ENCODE peak calls at places on chromosomes 4 and X, in ten cellular contexts. J is sigmoid colon, I is stomach, D is body of pancreas, A is tibial nerve, U is esophagus squamous epithelium, P is GM12878, Y is Peyer's patch, W is spleen, F is IMR-90. V is an unnamed sample.

GRCh38 chrX:95629737-95630136 is 1054.9 kb upstream of the DIAPH2 start:
- DNase-seq in D (no peak), U (no peak), J (no peak), Y (no peak), I (no peak), P (no peak), W (no peak), F (no peak), A (no peak), V (no peak)

GRCh38 chr4:123106741-123107140 is 184.3 kb upstream of the NUDT6 start:
- DNase-seq in W (peak; percentile 66), A (no peak), P (no peak), D (no peak), U (no peak), F (no peak), Y (no peak), J (no peak), I (no peak), V (no peak)

GRCh38 chrX:10773318-10773717 is 152.9 kb upstream of the MID1 start:
- DNase-seq in A (no peak), I (no peak), Y (no peak), U (no peak), W (no peak), P (no peak), F (no peak), D (no peak), J (no peak), V (no peak)

GRCh38 chr4:138555584-138555983 is 313.4 kb upstream of the SLC7A11 start:
- DNase-seq in D (peak; percentile 32), J (no peak), W (no peak), F (no peak), A (no peak), P (no peak), Y (no peak), I (no peak), U (no peak), V (no peak)

GRCh38 chr4:151409470-151410313 is 716 bp downstream of the FHIP1A start:
- DNase-seq in I (peak; percentile 49), P (no peak), A (no peak), F (no peak), U (no peak), W (peak; percentile 85), Y (no peak), J (peak; percentile 64), D (peak; percentile 75), V (peak; percentile 62)

GRCh38 chrX:43898406-43898805 is 16.2 kb upstream of the MAOB start:
- DNase-seq in Y (no peak), P (no peak), D (no peak), U (no peak), A (no peak), J (no peak), F (no peak), I (no peak), W (no peak), V (no peak)

GRCh38 chrX:10110984-10111363 is 45.8 kb upstream of the CLCN4 start:
- DNase-seq in I (no peak), P (peak; percentile 59), F (no peak), W (no peak), U (no peak), J (no peak), Y (peak; percentile 65), A (no peak), D (no peak), V (no peak)

GRCh38 chrX:41502004-41502403 is 54.9 kb downstream of the NYX start:
- DNase-seq in F (no peak), P (no peak), A (no peak), U (no peak), I (no peak), J (no peak), W (no peak), D (no peak), Y (no peak), V (no peak)

GRCh38 chr4:175671491-175671934 is 140.6 kb downstream of the GPM6A start:
- DNase-seq in F (no peak), I (no peak), W (no peak), D (peak; percentile 31), U (no peak), Y (no peak), J (no peak), P (no peak), A (no peak), V (no peak)

GRCh38 chr4:751676-752075 is 46.0 kb downstream of the PCGF3 start:
- DNase-seq in J (no peak), A (no peak), P (no peak), F (no peak), D (no peak), W (no peak), Y (no peak), U (no peak), I (no peak), V (no peak)

GRCh38 chrX:150899191-150899757 is 806 bp upstream of the CD99L2 start:
- DNase-seq in U (no peak), W (peak; percentile 90), D (peak; percentile 28), I (peak; percentile 37), P (no peak), A (peak; percentile 12), Y (peak; percentile 59), F (peak; percentile 6), J (peak; percentile 68), V (peak; percentile 20)

GRCh38 chr4:139593091-139593564 is 37.1 kb upstream of the SETD7 start:
- DNase-seq in P (no peak), I (no peak), W (no peak), Y (no peak), F (peak; percentile 92), U (no peak), J (no peak), A (no peak), D (no peak), V (no peak)

GRCh38 chr4:177442623-177443155 is 452 bp upstream of the AGA start:
- DNase-seq in D (peak; percentile 10), J (no peak), I (no peak), F (no peak), A (no peak), P (peak; percentile 38), W (no peak), U (no peak), Y (peak; percentile 19), V (no peak)

GRCh38 chr4:113327513-113327912 is 278.1 kb downstream of the ANK2 start:
- DNase-seq in I (no peak), Y (no peak), P (no peak), F (peak; percentile 19), D (no peak), U (no peak), A (no peak), W (no peak), J (no peak), V (no peak)

GRCh38 chrX:102976290-102976689 is 39.2 kb downstream of the RAB40AL start:
- DNase-seq in P (no peak), Y (no peak), D (no peak), J (no peak), F (peak; percentile 5), I (no peak), A (no peak), U (no peak), W (no peak), V (no peak)

GRCh38 chr4:7043521-7044414 is 596 bp downstream of the TADA2B start:
- DNase-seq in D (peak; percentile 65), Y (peak; percentile 49), F (peak; percentile 38), U (no peak), A (no peak), J (peak; percentile 79), P (no peak), W (peak; percentile 94), I (peak; percentile 53), V (peak; percentile 12)

GRCh38 chr4:57442834-57443291 is 332.7 kb upstream of the IGFBP7 start:
- DNase-seq in P (no peak), J (no peak), I (peak; percentile 56), U (no peak), F (peak; percentile 13), Y (no peak), A (no peak), W (no peak), D (peak; percentile 77), V (peak; percentile 6)

GRCh38 chrX:136806891-136807410 is 26.2 kb upstream of the ARHGEF6 start:
- DNase-seq in F (no peak), P (no peak), A (no peak), I (no peak), D (no peak), W (no peak), J (no peak), U (no peak), Y (no peak), V (no peak)

GRCh38 chrX:40031861-40032422 is 65.8 kb downstream of the BCOR start:
- DNase-seq in A (no peak), J (no peak), W (no peak), U (no peak), I (no peak), F (no peak), P (no peak), D (no peak), Y (no peak), V (no peak)

GRCh38 chr4:184476660-184477059 is 2.3 kb upstream of the IRF2 start:
- DNase-seq in I (no peak), J (no peak), P (no peak), W (peak; percentile 77), A (no peak), D (no peak), U (no peak), F (no peak), Y (no peak), V (no peak)
- H3K36me3 ChIP-seq in I (no peaks in the 10 kb centered on the region), J (no peaks in the 10 kb centered on the region), P (peaks cover 11% of the 10 kb centered on the region), W (no peaks in the 10 kb centered on the region), A (no peaks in the 10 kb centered on the region), D (no peaks in the 10 kb centered on the region), U (no peaks in the 10 kb centered on the region), F (no peaks in the 10 kb centered on the region), Y (no peaks in the 10 kb centered on the region), V (no peaks in the 10 kb centered on the region)

GRCh38 chr4:84035568-84035967 is 463.5 kb downstream of the NKX6-1 start:
- DNase-seq in P (no peak), D (no peak), J (no peak), Y (no peak), F (no peak), A (no peak), U (no peak), W (no peak), I (no peak), V (no peak)
- TF ChIP-seq POLR2A in P (no peak), D (no peak), J (no peak), Y (no peak), F (no peak), A (no peak), U (no peak), W (no peak), I (no peak), V (no peak)

GRCh38 chr4:52172166-52172565 is 121.1 kb downstream of the SPATA18 start:
- DNase-seq in D (peak; percentile 10), W (no peak), U (no peak), A (no peak), F (no peak), J (no peak), I (no peak), Y (no peak), P (no peak), V (no peak)
- TF ChIP-seq CTCF in D (no peak), W (no peak), U (peak; percentile 30), A (no peak), F (peak; percentile 36), J (no peak), I (no peak), Y (no peak), P (peak; percentile 25), V (no peak)

DNA sequence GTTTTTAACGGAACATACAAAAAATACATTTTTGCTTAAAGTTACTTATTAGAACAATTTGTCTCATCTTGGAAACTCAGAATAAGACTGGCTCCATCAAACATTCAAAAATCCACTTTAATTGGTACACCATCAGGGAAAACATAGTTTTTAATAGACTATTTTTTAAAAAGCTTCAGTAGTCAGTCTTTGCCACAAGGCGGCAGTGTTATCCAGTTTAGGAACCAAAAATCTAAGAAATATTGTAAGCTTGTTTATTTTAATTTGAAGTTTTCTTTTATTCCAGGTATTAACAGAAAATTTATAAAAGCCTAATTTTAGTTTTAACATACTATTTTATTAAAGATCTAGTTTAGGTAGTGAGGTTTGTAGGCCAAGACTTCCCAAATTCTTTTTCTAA is 107.7 kb downstream of the APOOL start:
- DNase-seq in A (no peak), P (no peak), D (peak; percentile 20), F (peak; percentile 5), I (no peak), W (no peak), U (no peak), Y (no peak), J (no peak), V (no peak)
- H3K36me3 ChIP-seq in A (no peaks in the 10 kb centered on the region), P (no peaks in the 10 kb centered on the region), D (no peaks in the 10 kb centered on the region), F (no peaks in the 10 kb centered on the region), I (no peaks in the 10 kb centered on the region), W (no peaks in the 10 kb centered on the region), U (no peaks in the 10 kb centered on the region), Y (no peaks in the 10 kb centered on the region), J (no peaks in the 10 kb centered on the region), V (no peaks in the 10 kb centered on the region)

V was measured in prostate gland.